ENCODE peak calls at places on chromosome 20, in nine cellular contexts. M is dorsolateral prefrontal cortex; O is H1; Z is CD4-positive, alpha-beta T cell; V is GM12865; J is epithelial cell of esophagus; R is progenitor cell of endocrine pancreas; S is fibroblast of lung; I is endothelial cell of umbilical vein. W is an unnamed sample.

GRCh38 chr20:24275946-24276705 is 193.3 kb upstream of the SYNDIG1 start:
- DNase-seq in M (no peak), O (no peak), Z (no peak), V (no peak), J (no peak), R (no peak), S (no peak), I (no peak), W (no peak)

GRCh38 chr20:59015812-59016711 is 3.2 kb upstream of the TUBB1 start:
- DNase-seq in M (no peak), O (peak; percentile 37), Z (no peak), V (no peak), J (no peak), R (no peak), S (no peak), I (no peak), W (no peak)

GRCh38 chr20:31488171-31488570 is 13.1 kb downstream of the REM1 start:
- DNase-seq in M (no peak), O (no peak), Z (no peak), V (no peak), J (no peak), R (no peak), S (no peak), I (no peak), W (no peak)

GRCh38 chr20:44079291-44079690 is 107.7 kb downstream of the JPH2 start:
- DNase-seq in M (no peak), O (no peak), Z (no peak), V (no peak), J (no peak), R (no peak), S (no peak), I (no peak), W (no peak)

GRCh38 chr20:17614176-17614811 is 44.4 kb downstream of the DSTN start:
- DNase-seq in M (no peak), O (no peak), Z (no peak), V (no peak), J (peak; percentile 49), R (no peak), S (peak; percentile 70), I (no peak), W (no peak)

GRCh38 chr20:19094959-19095541 is 117.4 kb upstream of the SLC24A3 start:
- DNase-seq in M (no peak), O (no peak), Z (no peak), V (no peak), J (no peak), R (no peak), S (no peak), I (no peak), W (no peak)

GRCh38 chr20:2780948-2781347 is 19.5 kb downstream of the CPXM1 start:
- DNase-seq in M (no peak), O (no peak), Z (no peak), V (no peak), J (no peak), R (no peak), S (no peak), I (no peak), W (no peak)

GRCh38 chr20:61912665-61913422 is 152.8 kb downstream of the TAF4 start:
- DNase-seq in M (no peak), O (no peak), Z (no peak), V (peak; percentile 62), J (no peak), R (no peak), S (no peak), I (no peak), W (no peak)

GRCh38 chr20:8722277-8722928 is 346.5 kb upstream of the PLCB4 start:
- DNase-seq in M (no peak), O (no peak), Z (no peak), V (peak; percentile 72), J (peak; percentile 71), R (no peak), S (peak; percentile 81), I (peak; percentile 83), W (no peak)

GRCh38 chr20:34705383-34706021 is 1.4 kb downstream of the TP53INP2 start:
- DNase-seq in M (no peak), O (no peak), Z (no peak), V (no peak), J (peak; percentile 69), R (no peak), S (peak; percentile 21), I (peak; percentile 58), W (no peak)

GRCh38 chr20:51531141-51531710 is 11.3 kb downstream of the NFATC2 start:
- DNase-seq in M (no peak), O (no peak), Z (peak; percentile 58), V (peak; percentile 84), J (peak; percentile 97), R (no peak), S (no peak), I (no peak), W (no peak)

GRCh38 chr20:44916586-44916985 is 6.7 kb downstream of the PABPC1L start:
- DNase-seq in M (no peak), O (no peak), Z (no peak), V (no peak), J (no peak), R (no peak), S (no peak), I (no peak), W (no peak)

DNA sequence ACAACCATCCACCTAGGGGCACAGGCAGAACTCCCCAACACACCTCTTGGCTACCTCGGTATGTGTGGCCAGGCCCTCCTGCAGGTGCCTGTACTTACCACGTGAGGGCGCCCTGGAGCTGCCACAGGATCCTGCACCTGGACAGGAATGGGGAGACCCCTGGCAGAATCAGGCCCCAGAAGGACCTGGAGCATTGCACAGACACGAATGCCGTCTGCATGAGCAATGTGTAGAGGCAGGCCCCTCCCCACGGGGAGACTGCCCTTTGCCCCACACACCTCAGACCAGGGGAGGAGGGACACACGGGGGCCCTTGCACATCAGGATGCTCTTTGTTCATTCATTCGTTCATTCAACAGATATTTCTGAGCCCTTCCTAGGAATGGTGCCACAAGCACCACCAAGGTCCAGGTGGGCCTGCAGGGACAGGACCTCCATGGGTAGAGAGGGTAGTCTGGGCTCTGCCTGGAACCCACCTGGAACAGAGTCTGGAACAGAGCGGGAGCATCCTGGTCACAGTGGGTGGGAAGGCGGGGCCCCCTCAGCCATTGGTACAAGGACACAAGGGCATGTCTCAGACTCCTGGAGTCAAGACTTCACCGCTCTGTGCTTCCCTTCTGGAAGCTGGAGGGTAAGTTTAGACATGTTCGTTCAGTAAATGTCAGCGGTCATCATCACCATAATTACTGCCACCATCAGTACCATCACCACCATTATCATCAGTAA is 32.3 kb downstream of the YTHDF1 start:
- DNase-seq in M (no peak), O (peak; percentile 92), Z (peak; percentile 57), V (peak; percentile 50), J (peak; percentile 57), R (peak; percentile 54), S (peak; percentile 17), I (peak; percentile 35), W (no peak)
- TF ChIP-seq CTCF in M (peak; percentile 68), O (no peak), Z (peak; percentile 69), V (peak; percentile 92), J (peak; percentile 89), R (peak; percentile 83), S (peak; percentile 77), I (peak; percentile 88), W (peak; percentile 79)

DNA sequence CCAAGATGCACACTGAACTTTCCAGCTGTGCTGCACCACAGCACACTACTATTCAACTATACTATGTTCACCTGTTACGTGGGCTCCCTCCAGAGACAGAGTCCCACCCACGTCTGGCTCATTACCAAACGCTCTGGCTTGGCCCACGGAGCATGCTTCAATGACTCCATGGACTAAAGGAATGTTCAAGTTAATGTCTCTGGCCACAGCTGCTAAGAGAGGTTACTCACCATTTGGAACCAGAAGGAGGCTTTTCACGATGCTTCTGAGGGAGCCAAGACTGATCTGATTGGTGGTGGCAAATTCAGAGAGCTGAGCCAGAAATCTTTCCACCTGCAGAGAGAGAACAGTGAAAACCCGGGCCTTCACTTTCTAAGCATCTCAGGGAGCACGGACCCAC is 15.6 kb downstream of the COMMD7 start:
- DNase-seq in M (no peak), O (no peak), Z (no peak), V (no peak), J (no peak), R (no peak), S (peak; percentile 76), I (no peak), W (no peak)
- TF ChIP-seq CTCF in M (no peak), O (no peak), Z (no peak), V (no peak), J (no peak), R (no peak), S (no peak), I (no peak), W (no peak)

DNA sequence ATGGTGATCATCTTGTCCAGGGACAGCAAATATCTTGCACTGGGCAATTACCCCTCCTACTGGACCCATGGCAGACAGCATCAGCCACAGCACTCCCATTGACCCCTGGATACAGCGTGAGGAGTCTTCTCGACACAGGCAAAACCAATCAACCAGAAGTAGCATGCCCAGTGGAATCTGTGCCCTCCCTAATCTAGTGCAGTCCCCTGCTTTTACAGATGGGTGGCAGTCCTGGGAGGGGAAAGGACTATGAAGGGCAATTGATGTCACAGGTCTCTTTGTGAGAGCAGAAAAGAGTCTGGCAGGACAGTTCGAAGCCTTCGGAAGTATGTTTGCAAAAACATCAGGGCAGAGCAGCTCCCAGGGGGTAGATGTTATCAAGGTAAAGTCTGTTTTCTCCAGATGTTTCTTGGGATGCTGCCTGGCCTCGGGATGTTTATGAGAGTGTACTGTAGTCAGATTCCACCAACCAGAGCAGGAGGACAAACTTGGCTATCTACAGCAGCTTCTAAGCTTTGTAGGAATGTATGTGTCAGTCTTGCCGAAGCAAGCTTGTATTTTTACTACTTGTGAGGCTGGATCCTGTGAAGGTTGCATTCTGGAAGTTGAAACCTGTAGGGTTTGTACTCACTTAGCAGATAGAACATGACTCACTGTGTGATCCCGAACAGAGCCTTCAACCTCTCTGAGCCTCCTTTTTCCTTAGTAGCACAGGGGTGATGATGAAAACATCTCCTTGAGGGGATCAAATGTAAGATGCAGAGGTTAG is 63.0 kb upstream of the MYL9 start:
- DNase-seq in M (no peak), O (no peak), Z (no peak), V (no peak), J (no peak), R (no peak), S (no peak), I (no peak), W (no peak)
- TF ChIP-seq CTCF in M (no peak), O (no peak), Z (no peak), V (no peak), J (no peak), R (no peak), S (no peak), I (no peak), W (no peak)

GRCh38 chr20:33412484-33412838 is 11.1 kb upstream of the CDK5RAP1 start:
- DNase-seq in M (no peak), O (no peak), Z (no peak), V (no peak), J (no peak), R (no peak), S (no peak), I (no peak), W (no peak)

GRCh38 chr20:33411711-33412483 is 10.6 kb upstream of the CDK5RAP1 start:
- DNase-seq in M (no peak), O (no peak), Z (no peak), V (no peak), J (no peak), R (no peak), S (no peak), I (no peak), W (no peak)

GRCh38 chr20:33419140-33419974 is 18.0 kb upstream of the CDK5RAP1 start:
- DNase-seq in M (no peak), O (no peak), Z (no peak), V (no peak), J (no peak), R (no peak), S (no peak), I (no peak), W (no peak)

GRCh38 chr20:33418033-33418432 is 16.7 kb upstream of the CDK5RAP1 start:
- DNase-seq in M (no peak), O (no peak), Z (no peak), V (no peak), J (no peak), R (no peak), S (no peak), I (no peak), W (no peak)

GRCh38 chr20:33415948-33416347 is 14.6 kb upstream of the CDK5RAP1 start:
- DNase-seq in M (peak; percentile 51), O (peak; percentile 64), Z (no peak), V (peak; percentile 26), J (peak; percentile 24), R (no peak), S (peak; percentile 70), I (no peak), W (no peak)
- TF ChIP-seq CTCF in M (peak; percentile 61), O (peak; percentile 70), Z (peak; percentile 12), V (peak; percentile 36), J (peak; percentile 42), R (peak; percentile 60), S (peak; percentile 72), I (peak; percentile 49), W (peak; percentile 50)

W was measured in D721Med.